ENCODE peak calls at places on chromosomes 2 and 18, in eight cellular contexts. E, A, G, P, F, L, U and S are unnamed samples.

GRCh38 chr18:13026583-13027270 is 35.6 kb downstream of the CEP192 start:
- DNase-seq in E (no peak), P (no peak), A (no peak), G (no peak), U (no peak), F (no peak), L (no peak), S (no peak)

GRCh38 chr18:46387426-46388131 is 269.4 kb downstream of the LOXHD1 start:
- DNase-seq in U (no peak), G (peak; percentile 46), E (no peak), P (no peak), A (no peak), L (no peak), F (no peak), S (no peak)

GRCh38 chr2:216307496-216307895 is 64.8 kb downstream of the MARCHF4 start:
- DNase-seq in G (no peak), U (no peak), L (no peak), P (peak; percentile 37), F (no peak), A (no peak), E (no peak), S (no peak)

GRCh38 chr2:72794572-72794971 is 31.3 kb downstream of the EXOC6B start:
- DNase-seq in A (no peak), E (no peak), G (no peak), U (no peak), P (no peak), F (no peak), L (no peak), S (no peak)

GRCh38 chr2:236622660-236623059 is 53.0 kb downstream of the ACKR3 start:
- DNase-seq in P (no peak), A (no peak), E (no peak), U (no peak), L (no peak), F (no peak), G (no peak), S (peak; percentile 55)

GRCh38 chr2:60073201-60073600 is 480.3 kb downstream of the BCL11A start:
- DNase-seq in L (no peak), G (no peak), F (no peak), A (no peak), U (no peak), P (no peak), E (no peak), S (no peak)

GRCh38 chr2:85924522-85924921 is 35.7 kb upstream of the ST3GAL5 start:
- DNase-seq in L (no peak), G (peak; percentile 59), A (no peak), F (no peak), U (peak; percentile 73), P (no peak), E (peak; percentile 85), S (no peak)

GRCh38 chr18:64991102-64991501 is 759.7 kb upstream of the CDH7 start:
- DNase-seq in E (no peak), A (no peak), P (no peak), F (no peak), L (no peak), U (no peak), G (no peak), S (no peak)

GRCh38 chr2:38076250-38076709 is 329 bp upstream of the CYP1B1 start:
- DNase-seq in G (peak; percentile 78), A (peak; percentile 54), F (peak; percentile 95), E (peak; percentile 90), P (no peak), U (peak; percentile 80), L (peak; percentile 90), S (peak; percentile 88)

GRCh38 chr2:118971245-118972122 is 29.5 kb downstream of the MARCO start:
- DNase-seq in P (peak; percentile 72), G (no peak), E (no peak), L (no peak), A (no peak), F (peak; percentile 69), U (no peak), S (no peak)

GRCh38 chr2:58923869-58924268 is 682.7 kb upstream of the FANCL start:
- DNase-seq in U (no peak), E (no peak), A (no peak), F (no peak), G (no peak), L (no peak), P (no peak), S (no peak)

DNA sequence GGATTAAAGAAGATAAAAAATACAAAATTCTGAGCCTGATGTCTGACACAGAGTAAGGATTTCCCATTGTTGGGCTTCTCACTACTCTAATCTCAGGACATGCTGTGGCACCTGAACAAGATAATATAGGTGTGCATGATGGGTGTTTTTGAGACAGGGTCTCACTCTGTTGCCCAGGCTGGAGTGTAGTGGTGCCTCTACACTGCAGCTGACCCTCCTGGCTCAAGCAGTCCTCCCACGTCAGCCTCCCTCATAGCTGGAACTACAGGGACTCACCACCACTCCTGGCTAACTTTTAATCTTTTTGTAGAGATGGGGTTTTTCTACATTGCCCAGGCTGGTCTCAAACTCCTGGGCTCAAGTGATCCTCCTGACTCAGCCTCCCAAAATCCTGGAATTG is 32.9 kb downstream of the SOX11 start:
- DNase-seq in P (no peak), G (no peak), A (no peak), U (no peak), F (no peak), L (no peak), E (no peak), S (no peak)
- H3K4me3 ChIP-seq in P (no peak overlapping the region), G (no peak overlapping the region), A (no peak overlapping the region), U (no peak overlapping the region), F (no peak overlapping the region), L (no peak overlapping the region), E (no peak overlapping the region), S (no peak overlapping the region)

DNA sequence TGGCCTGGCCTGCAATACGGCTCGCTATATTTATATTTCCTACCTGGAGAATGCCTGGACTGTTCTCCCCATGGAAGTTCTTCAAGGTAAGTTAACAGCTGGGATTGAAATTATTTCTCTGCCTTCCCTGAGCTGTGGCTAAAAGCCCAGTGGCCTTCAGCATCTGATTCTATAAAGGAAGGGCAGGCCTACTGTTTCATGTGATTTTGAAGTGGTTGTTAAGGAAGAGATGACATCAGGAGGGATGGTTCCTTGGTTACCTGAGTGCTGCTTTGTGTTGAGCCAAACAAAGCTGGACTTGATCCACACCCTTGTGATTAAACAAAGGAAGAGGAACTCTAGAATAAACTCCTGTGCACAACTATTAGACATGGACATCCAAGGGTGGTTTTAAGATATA is 61.6 kb downstream of the MFSD6 start:
- DNase-seq in E (peak; percentile 81), L (no peak), A (no peak), F (no peak), P (no peak), G (peak; percentile 37), U (peak; percentile 21), S (no peak)
- TF ChIP-seq POLR2A in E (no peak), L (no peak), A (no peak), F (no peak), P (no peak), G (no peak), U (no peak), S (peak; percentile 61)

GRCh38 chr2:11829947-11830707 is 83.7 kb downstream of the LPIN1 start:
- DNase-seq in G (peak; percentile 69), U (peak; percentile 66), P (no peak), A (peak; percentile 64), E (peak; percentile 84), F (peak; percentile 92), L (peak; percentile 98), S (peak; percentile 86)

GRCh38 chr2:11827547-11827946 is 81.1 kb downstream of the LPIN1 start:
- DNase-seq in G (no peak), U (no peak), L (no peak), E (no peak), F (no peak), P (no peak), A (no peak), S (no peak)

GRCh38 chr2:11830708-11831301 is 84.4 kb downstream of the LPIN1 start:
- DNase-seq in G (no peak), A (no peak), L (no peak), P (no peak), F (no peak), U (no peak), E (no peak), S (no peak)

GRCh38 chr2:11828933-11829323 is 82.5 kb downstream of the LPIN1 start:
- DNase-seq in U (no peak), G (no peak), L (no peak), A (no peak), F (no peak), E (no peak), P (no peak), S (no peak)

GRCh38 chr2:11829324-11829946 is 83.0 kb downstream of the LPIN1 start:
- DNase-seq in A (peak; percentile 63), G (peak; percentile 77), L (peak; percentile 91), E (peak; percentile 79), U (peak; percentile 54), F (peak; percentile 88), P (no peak), S (peak; percentile 93)
- TF ChIP-seq CTCF in A (peak; percentile 5), G (peak; percentile 53), L (peak; percentile 72), E (no peak), U (no peak), F (no peak), P (peak; percentile 42), S (peak; percentile 78)

DNA sequence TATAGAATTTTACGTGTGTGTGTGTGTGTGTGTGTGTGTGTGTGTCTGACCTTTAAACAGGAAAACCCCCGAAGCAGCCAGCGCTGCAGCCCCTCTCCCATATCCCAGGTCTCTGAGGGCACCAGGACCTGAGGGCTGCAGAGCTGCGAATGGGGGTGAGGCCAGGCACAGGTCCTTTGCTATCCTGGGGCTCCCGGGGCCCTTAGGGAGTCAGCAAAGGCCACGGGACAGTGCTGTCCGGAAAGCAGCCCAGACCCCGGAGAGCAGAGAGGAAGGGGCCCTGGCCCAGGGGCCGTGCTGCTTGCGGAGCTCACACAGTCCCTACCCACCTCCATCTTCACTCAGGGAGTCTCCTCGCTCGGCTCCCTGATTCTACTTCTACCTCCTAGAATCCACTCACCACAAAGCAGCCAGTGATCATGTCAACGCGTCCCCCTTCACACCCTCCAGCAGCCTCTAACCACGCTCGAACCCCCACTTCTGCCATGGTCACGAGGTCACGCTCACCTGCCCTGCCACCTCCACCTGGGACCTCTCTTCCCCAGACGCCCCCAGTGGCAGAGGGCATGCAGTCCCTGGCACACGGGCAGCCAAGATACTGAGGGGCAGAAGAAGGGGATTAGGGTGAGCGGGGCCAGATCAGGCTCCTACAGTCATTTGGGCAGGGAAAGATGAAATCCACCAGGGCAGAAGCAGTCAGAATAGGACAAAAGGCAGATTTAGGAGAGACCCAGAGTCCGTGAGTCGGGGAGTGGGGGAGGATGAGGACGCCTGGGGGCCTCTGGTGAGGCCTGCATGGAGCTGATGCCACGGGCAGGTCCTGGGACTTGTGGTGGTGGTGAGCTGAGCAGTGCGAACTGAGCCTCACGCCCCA is 86.7 kb downstream of the USP40 start:
- DNase-seq in E (no peak), F (peak; percentile 79), L (no peak), U (no peak), A (no peak), P (no peak), G (no peak), S (peak; percentile 62)
- H3K4me3 ChIP-seq in E (no peak overlapping the region), F (no peak overlapping the region), L (no peak overlapping the region), U (no peak overlapping the region), A (no peak overlapping the region), P (no peak overlapping the region), G (no peak overlapping the region), S (no peak overlapping the region)

GRCh38 chr2:27627963-27628766 is 647 bp downstream of the CCDC121 start:
- DNase-seq in E (no peak), P (no peak), A (no peak), G (peak; percentile 33), U (peak; percentile 15), L (peak; percentile 77), F (peak; percentile 85), S (no peak)
- TF ChIP-seq POLR2A in E (no peak), P (no peak), A (no peak), G (no peak), U (no peak), L (no peak), F (no peak), S (no peak)